ENCODE peak calls at places on chromosomes 1 and 21, in eight cellular contexts. One of them, this sample, is unnamed.
A peak's percentile ranks its signal among the peaks of the same experiment; 100 is the strongest.

GRCh38 chr1:93275634-93276295 is 69.9 kb upstream of the DR1 start:
- DNase-seq in stimulated activated naive CD8-positive, alpha-beta T cell treated with anti-CD3 and anti-CD28 coated beads, Interleukin-15, amount 100 ng/mL, for 72 hours: no peak
- DNase-seq in activated CD8-positive, alpha-beta memory T cell treated with anti-CD3 and anti-CD28 coated beads, Interleukin-2, amount 50 U/mL, for 4 hours: no peak
- DNase-seq in gastrocnemius medialis: no peak
- DNase-seq in AG20443: no peak
- DNase-seq in body of pancreas: no peak
- DNase-seq in NCI-H1105: no peak
- DNase-seq in stomach: no peak
- DNase-seq in this sample: no peak

GRCh38 chr1:184881941-184882648 is 92.2 kb downstream of the NIBAN1 start:
- DNase-seq in stimulated activated naive CD8-positive, alpha-beta T cell treated with anti-CD3 and anti-CD28 coated beads, Interleukin-15, amount 100 ng/mL, for 72 hours: no peak
- DNase-seq in activated CD8-positive, alpha-beta memory T cell treated with anti-CD3 and anti-CD28 coated beads, Interleukin-2, amount 50 U/mL, for 4 hours: no peak
- DNase-seq in gastrocnemius medialis: no peak
- DNase-seq in AG20443: peak; percentile 67
- DNase-seq in body of pancreas: no peak
- DNase-seq in NCI-H1105: no peak
- DNase-seq in stomach: no peak
- DNase-seq in this sample: no peak

GRCh38 chr1:54302951-54303843 is 103.0 kb downstream of the SSBP3 start:
- DNase-seq in stimulated activated naive CD8-positive, alpha-beta T cell treated with anti-CD3 and anti-CD28 coated beads, Interleukin-15, amount 100 ng/mL, for 72 hours: no peak
- DNase-seq in activated CD8-positive, alpha-beta memory T cell treated with anti-CD3 and anti-CD28 coated beads, Interleukin-2, amount 50 U/mL, for 4 hours: no peak
- DNase-seq in gastrocnemius medialis: no peak
- DNase-seq in AG20443: no peak
- DNase-seq in body of pancreas: no peak
- DNase-seq in NCI-H1105: peak; percentile 45
- DNase-seq in stomach: no peak
- DNase-seq in this sample: no peak

GRCh38 chr1:50271337-50271736 is 151.9 kb downstream of the DMRTA2 start:
- DNase-seq in stimulated activated naive CD8-positive, alpha-beta T cell treated with anti-CD3 and anti-CD28 coated beads, Interleukin-15, amount 100 ng/mL, for 72 hours: no peak
- DNase-seq in activated CD8-positive, alpha-beta memory T cell treated with anti-CD3 and anti-CD28 coated beads, Interleukin-2, amount 50 U/mL, for 4 hours: no peak
- DNase-seq in gastrocnemius medialis: no peak
- DNase-seq in AG20443: no peak
- DNase-seq in body of pancreas: no peak
- DNase-seq in NCI-H1105: no peak
- DNase-seq in stomach: no peak
- DNase-seq in this sample: no peak

GRCh38 chr1:231691618-231692259 is 65.1 kb downstream of the DISC1 start:
- DNase-seq in stimulated activated naive CD8-positive, alpha-beta T cell treated with anti-CD3 and anti-CD28 coated beads, Interleukin-15, amount 100 ng/mL, for 72 hours: no peak
- DNase-seq in activated CD8-positive, alpha-beta memory T cell treated with anti-CD3 and anti-CD28 coated beads, Interleukin-2, amount 50 U/mL, for 4 hours: no peak
- DNase-seq in gastrocnemius medialis: no peak
- DNase-seq in AG20443: peak; percentile 50
- DNase-seq in body of pancreas: no peak
- DNase-seq in NCI-H1105: no peak
- DNase-seq in stomach: no peak
- DNase-seq in this sample: peak; percentile 46

GRCh38 chr1:236699366-236699765 is 13.1 kb downstream of the ACTN2 start:
- DNase-seq in stimulated activated naive CD8-positive, alpha-beta T cell treated with anti-CD3 and anti-CD28 coated beads, Interleukin-15, amount 100 ng/mL, for 72 hours: no peak
- DNase-seq in activated CD8-positive, alpha-beta memory T cell treated with anti-CD3 and anti-CD28 coated beads, Interleukin-2, amount 50 U/mL, for 4 hours: no peak
- DNase-seq in gastrocnemius medialis: no peak
- DNase-seq in AG20443: no peak
- DNase-seq in body of pancreas: no peak
- DNase-seq in NCI-H1105: no peak
- DNase-seq in stomach: no peak
- DNase-seq in this sample: no peak

GRCh38 chr21:42031816-42032215 is 21.7 kb upstream of the ZBTB21 start:
- DNase-seq in stimulated activated naive CD8-positive, alpha-beta T cell treated with anti-CD3 and anti-CD28 coated beads, Interleukin-15, amount 100 ng/mL, for 72 hours: no peak
- DNase-seq in activated CD8-positive, alpha-beta memory T cell treated with anti-CD3 and anti-CD28 coated beads, Interleukin-2, amount 50 U/mL, for 4 hours: no peak
- DNase-seq in gastrocnemius medialis: no peak
- DNase-seq in AG20443: no peak
- DNase-seq in body of pancreas: no peak
- DNase-seq in NCI-H1105: no peak
- DNase-seq in stomach: no peak
- DNase-seq in this sample: no peak

GRCh38 chr21:26769613-26770188 is 75.5 kb downstream of the ADAMTS1 start:
- DNase-seq in stimulated activated naive CD8-positive, alpha-beta T cell treated with anti-CD3 and anti-CD28 coated beads, Interleukin-15, amount 100 ng/mL, for 72 hours: no peak
- DNase-seq in activated CD8-positive, alpha-beta memory T cell treated with anti-CD3 and anti-CD28 coated beads, Interleukin-2, amount 50 U/mL, for 4 hours: no peak
- DNase-seq in gastrocnemius medialis: no peak
- DNase-seq in AG20443: peak; percentile 42
- DNase-seq in body of pancreas: no peak
- DNase-seq in NCI-H1105: no peak
- DNase-seq in stomach: no peak
- DNase-seq in this sample: peak; percentile 44

GRCh38 chr1:226510453-226510852 is 38.1 kb upstream of the STUM start:
- DNase-seq in stimulated activated naive CD8-positive, alpha-beta T cell treated with anti-CD3 and anti-CD28 coated beads, Interleukin-15, amount 100 ng/mL, for 72 hours: no peak
- DNase-seq in activated CD8-positive, alpha-beta memory T cell treated with anti-CD3 and anti-CD28 coated beads, Interleukin-2, amount 50 U/mL, for 4 hours: no peak
- DNase-seq in gastrocnemius medialis: no peak
- DNase-seq in AG20443: peak; percentile 41
- DNase-seq in body of pancreas: no peak
- DNase-seq in NCI-H1105: no peak
- DNase-seq in stomach: peak; percentile 13
- DNase-seq in this sample: no peak

GRCh38 chr1:67682659-67683197 is 2.3 kb upstream of the GADD45A start:
- DNase-seq in stimulated activated naive CD8-positive, alpha-beta T cell treated with anti-CD3 and anti-CD28 coated beads, Interleukin-15, amount 100 ng/mL, for 72 hours: no peak
- DNase-seq in activated CD8-positive, alpha-beta memory T cell treated with anti-CD3 and anti-CD28 coated beads, Interleukin-2, amount 50 U/mL, for 4 hours: no peak
- DNase-seq in gastrocnemius medialis: no peak
- DNase-seq in AG20443: peak; percentile 47
- DNase-seq in body of pancreas: no peak
- DNase-seq in NCI-H1105: no peak
- DNase-seq in stomach: no peak
- DNase-seq in this sample: peak; percentile 41

GRCh38 chr1:29496701-29497100 is 260.4 kb downstream of the PTPRU start:
- DNase-seq in stimulated activated naive CD8-positive, alpha-beta T cell treated with anti-CD3 and anti-CD28 coated beads, Interleukin-15, amount 100 ng/mL, for 72 hours: no peak
- DNase-seq in activated CD8-positive, alpha-beta memory T cell treated with anti-CD3 and anti-CD28 coated beads, Interleukin-2, amount 50 U/mL, for 4 hours: no peak
- DNase-seq in gastrocnemius medialis: no peak
- DNase-seq in AG20443: no peak
- DNase-seq in body of pancreas: no peak
- DNase-seq in NCI-H1105: no peak
- DNase-seq in stomach: no peak
- DNase-seq in this sample: no peak

This sample was measured in NCI-H460.